ENCODE peak calls at places on chromosomes 12 and 14, in five cellular contexts. D, P, L, A and Q are unnamed samples.

GRCh38 chr12:2624543-2625266 is 170.1 kb upstream of the FKBP4 start:
- DNase-seq in P (no peak), L (peak), A (peak), D (peak), Q (peak)

GRCh38 chr12:108477881-108478259 is 37.2 kb upstream of the FICD start:
- DNase-seq in L (no peak), A (no peak), P (no peak), D (no peak), Q (no peak)

GRCh38 chr14:68785817-68786490 is 6.9 kb downstream of the ZFP36L1 start:
- DNase-seq in P (no peak), L (peak), D (peak), A (no peak), Q (no peak)

GRCh38 chr12:49868449-49868848 is 25.5 kb upstream of the BCDIN3D start:
- DNase-seq in D (no peak), P (no peak), L (no peak), A (no peak), Q (no peak)

GRCh38 chr12:105696-106095 is 39.1 kb downstream of the IQSEC3 start:
- DNase-seq in P (no peak), D (no peak), A (no peak), L (no peak), Q (no peak)

GRCh38 chr12:95218164-95218851 is 701 bp downstream of the VEZT start:
- DNase-seq in L (peak), D (peak), A (no peak), P (no peak), Q (no peak)

GRCh38 chr14:102187044-102187443 is 47.3 kb downstream of the WDR20 start:
- DNase-seq in P (no peak), D (peak), L (peak), A (no peak), Q (no peak)

GRCh38 chr12:64730585-64730964 is 28.6 kb downstream of the GNS start:
- DNase-seq in D (no peak), P (no peak), A (no peak), L (no peak), Q (peak)

GRCh38 chr12:54360717-54361456 is 3.4 kb downstream of the GPR84 start:
- DNase-seq in A (peak), D (peak), L (peak), P (no peak), Q (peak)

GRCh38 chr12:28998662-28999120 is 150.4 kb upstream of the FAR2 start:
- DNase-seq in D (peak), L (peak), A (peak), P (no peak), Q (no peak)

GRCh38 chr12:127280393-127281275 is 986.3 kb upstream of the TMEM132C start:
- DNase-seq in P (peak), A (peak), D (no peak), L (no peak), Q (peak)

GRCh38 chr14:54354096-54354495 is 42.7 kb upstream of the CDKN3 start:
- DNase-seq in P (no peak), L (no peak), A (no peak), D (no peak), Q (no peak)

GRCh38 chr12:97984951-97985350 is 522.3 kb downstream of the RMST start:
- DNase-seq in L (no peak), P (no peak), D (no peak), A (no peak), Q (no peak)

GRCh38 chr14:65853407-65853955 is 441.0 kb downstream of the FUT8 start:
- DNase-seq in L (no peak), A (no peak), D (no peak), P (no peak), Q (no peak)

GRCh38 chr14:104174051-104174450 is 35.7 kb downstream of the KIF26A start:
- DNase-seq in P (no peak), L (no peak), D (no peak), A (no peak), Q (no peak)

GRCh38 chr14:72558721-72559120 is 335.2 kb downstream of the DPF3 start:
- DNase-seq in L (peak), P (no peak), A (no peak), D (peak), Q (no peak)

GRCh38 chr14:90831821-90832220 is 15.6 kb upstream of the TTC7B start:
- DNase-seq in P (no peak), D (no peak), A (no peak), L (no peak), Q (no peak)

GRCh38 chr14:81529391-81529790 is 4.3 kb downstream of the SEL1L start:
- DNase-seq in D (no peak), L (no peak), A (no peak), P (no peak), Q (no peak)

GRCh38 chr14:24634158-24634557 is at the start of gene GZMB:
- DNase-seq in L (peak), A (no peak), D (no peak), P (no peak), Q (no peak)

GRCh38 chr12:60035835-60036234 is 440.0 kb downstream of the SLC16A7 start:
- DNase-seq in P (no peak), D (peak), L (peak), A (no peak), Q (no peak)